ENCODE peak calls at places on chromosomes 12 and 14, in eight cellular contexts. V, K, D, W, O, N, H and P are unnamed samples.

GRCh38 chr14:77730976-77731497 is 23.1 kb downstream of the SLIRP start:
- DNase-seq in D (no peak), K (no peak), V (no peak), H (no peak), W (no peak), N (no peak), O (peak; percentile 45), P (no peak)

GRCh38 chr12:13000935-13001724 is 1.1 kb upstream of the HEBP1 start:
- DNase-seq in H (peak; percentile 47), W (no peak), N (peak; percentile 46), D (no peak), O (peak; percentile 48), V (peak; percentile 31), K (no peak), P (peak; percentile 92)

GRCh38 chr12:138171-138897 is 71.8 kb downstream of the IQSEC3 start:
- DNase-seq in O (no peak), W (no peak), N (no peak), K (no peak), D (no peak), H (no peak), V (no peak), P (no peak)

GRCh38 chr14:94636744-94637412 is 24.7 kb downstream of the SERPINA3 start:
- DNase-seq in O (no peak), H (no peak), W (no peak), D (no peak), V (no peak), K (no peak), N (no peak), P (no peak)

GRCh38 chr12:1574863-1575254 is 19.5 kb downstream of the FBXL14 start:
- DNase-seq in N (no peak), V (no peak), K (no peak), H (no peak), O (no peak), W (no peak), D (no peak), P (no peak)

GRCh38 chr12:131140697-131141096 is 187.0 kb downstream of the ADGRD1 start:
- DNase-seq in V (no peak), O (no peak), K (no peak), D (no peak), W (no peak), N (no peak), H (no peak), P (no peak)

GRCh38 chr14:59175404-59175803 is 13.1 kb upstream of the DAAM1 start:
- DNase-seq in N (no peak), W (no peak), D (no peak), O (no peak), V (no peak), H (no peak), K (no peak), P (no peak)

GRCh38 chr12:6554990-6555691 is 701 bp downstream of the IFFO1 start:
- DNase-seq in H (no peak), W (no peak), K (no peak), D (no peak), O (no peak), V (no peak), N (no peak), P (peak; percentile 85)

GRCh38 chr12:57340104-57340503 is 89.1 kb upstream of the STAC3 start:
- DNase-seq in K (no peak), V (no peak), D (no peak), N (peak; percentile 19), H (no peak), O (peak; percentile 75), W (peak; percentile 33), P (no peak)

GRCh38 chr12:6569786-6570185 is 1.7 kb upstream of the NOP2 start:
- DNase-seq in W (no peak), V (no peak), K (no peak), O (no peak), N (no peak), D (no peak), H (no peak), P (no peak)

GRCh38 chr14:76698631-76699030 is 62.6 kb upstream of the VASH1 start:
- DNase-seq in D (no peak), V (no peak), N (no peak), W (no peak), O (no peak), K (no peak), H (no peak), P (no peak)

GRCh38 chr12:77777274-77777673 is 53.4 kb upstream of the NAV3 start:
- DNase-seq in N (no peak), O (peak; percentile 14), K (no peak), V (no peak), H (no peak), W (no peak), D (no peak), P (no peak)

GRCh38 chr12:29895966-29896365 is 112.2 kb upstream of the TMTC1 start:
- DNase-seq in O (no peak), W (no peak), D (no peak), V (no peak), N (no peak), H (no peak), K (no peak), P (no peak)

GRCh38 chr12:96886998-96887677 is 19.9 kb upstream of the NEDD1 start:
- DNase-seq in O (peak; percentile 75), D (no peak), H (no peak), V (no peak), N (no peak), K (no peak), W (no peak), P (no peak)

GRCh38 chr12:6465467-6466183 is 4.9 kb downstream of the VAMP1 start:
- DNase-seq in H (peak; percentile 71), N (peak; percentile 39), O (peak; percentile 85), K (no peak), V (no peak), W (no peak), D (no peak), P (no peak)

GRCh38 chr14:26276757-26277156 is 321.1 kb downstream of the NOVA1 start:
- DNase-seq in H (peak; percentile 7), O (no peak), V (no peak), K (no peak), D (no peak), W (no peak), N (no peak), P (no peak)

GRCh38 chr12:103548622-103549601 is 38.2 kb upstream of the STAB2 start:
- DNase-seq in H (peak; percentile 95), O (peak; percentile 75), N (peak; percentile 66), D (no peak), V (peak; percentile 50), K (no peak), W (no peak), P (no peak)

GRCh38 chr12:102990419-102990818 is 32.9 kb downstream of the ASCL1 start:
- DNase-seq in D (no peak), W (no peak), K (no peak), V (no peak), N (no peak), O (no peak), H (no peak), P (no peak)

GRCh38 chr12:116924558-116925453 is 14.1 kb downstream of the FBXW8 start:
- DNase-seq in D (no peak), K (peak; percentile 69), H (peak; percentile 97), W (no peak), V (no peak), O (peak; percentile 64), N (no peak), P (no peak)

GRCh38 chr12:3244219-3244750 is 167.1 kb downstream of the TSPAN9 start:
- DNase-seq in W (no peak), H (no peak), K (no peak), O (no peak), N (no peak), V (no peak), D (no peak), P (no peak)

GRCh38 chr12:3247596-3248270 is 170.6 kb downstream of the TSPAN9 start:
- DNase-seq in K (no peak), D (no peak), H (no peak), O (no peak), W (no peak), V (no peak), N (no peak), P (no peak)

GRCh38 chr12:3243376-3244084 is 166.4 kb downstream of the TSPAN9 start:
- DNase-seq in V (no peak), W (no peak), N (no peak), H (no peak), D (no peak), K (no peak), O (no peak), P (no peak)

GRCh38 chr12:3247077-3247476 is 169.9 kb downstream of the TSPAN9 start:
- DNase-seq in H (no peak), V (no peak), O (no peak), D (no peak), K (no peak), W (no peak), N (no peak), P (no peak)

DNA sequence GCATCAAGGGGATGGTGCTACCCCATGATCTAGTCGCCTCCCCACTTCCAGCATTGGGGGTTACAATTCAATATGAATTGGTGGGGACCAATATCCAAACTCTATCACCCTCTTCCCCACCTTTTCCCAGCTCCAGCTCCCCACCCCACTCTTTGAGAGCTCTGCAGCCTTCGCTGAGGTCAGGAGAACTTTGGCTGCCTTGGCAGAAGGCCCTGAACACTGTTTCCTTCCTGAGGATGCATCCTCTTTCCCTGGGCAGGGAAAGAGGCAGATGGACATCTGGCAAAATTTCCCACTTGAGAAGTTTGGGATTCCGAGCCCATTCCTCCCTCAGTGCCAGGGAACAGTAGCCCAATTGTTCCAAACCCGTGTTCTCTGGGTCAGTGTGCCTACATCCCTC is 169.1 kb downstream of the TSPAN9 start:
- DNase-seq in K (no peak), D (no peak), H (no peak), W (no peak), N (no peak), O (no peak), V (no peak), P (no peak)
- H3K27ac ChIP-seq in K (no peak overlapping the region), D (no peak overlapping the region), H (no peak overlapping the region), W (no peak overlapping the region), N (no peak overlapping the region), O (no peak overlapping the region), V (no peak overlapping the region), P (no peak overlapping the region)

GRCh38 chr12:49297695-49298060 is 2.7 kb downstream of the PRPH start:
- DNase-seq in W (no peak), H (no peak), O (no peak), K (no peak), V (no peak), N (no peak), D (no peak), P (peak; percentile 47)
- H3K27ac ChIP-seq in W (no peak overlapping the region), H (no peak overlapping the region), O (no peak overlapping the region), K (no peak overlapping the region), V (no peak overlapping the region), N (no peak overlapping the region), D (no peak overlapping the region), P (no peak overlapping the region)

GRCh38 chr12:5244513-5244972 is 187.4 kb upstream of the NTF3 start:
- DNase-seq in H (no peak), O (no peak), W (no peak), K (no peak), N (peak; percentile 16), V (no peak), D (no peak), P (no peak)
- H3K27ac ChIP-seq in H (no peak overlapping the region), O (no peak overlapping the region), W (no peak overlapping the region), K (no peak overlapping the region), N (no peak overlapping the region), V (no peak overlapping the region), D (no peak overlapping the region), P (no peak overlapping the region)

DNA sequence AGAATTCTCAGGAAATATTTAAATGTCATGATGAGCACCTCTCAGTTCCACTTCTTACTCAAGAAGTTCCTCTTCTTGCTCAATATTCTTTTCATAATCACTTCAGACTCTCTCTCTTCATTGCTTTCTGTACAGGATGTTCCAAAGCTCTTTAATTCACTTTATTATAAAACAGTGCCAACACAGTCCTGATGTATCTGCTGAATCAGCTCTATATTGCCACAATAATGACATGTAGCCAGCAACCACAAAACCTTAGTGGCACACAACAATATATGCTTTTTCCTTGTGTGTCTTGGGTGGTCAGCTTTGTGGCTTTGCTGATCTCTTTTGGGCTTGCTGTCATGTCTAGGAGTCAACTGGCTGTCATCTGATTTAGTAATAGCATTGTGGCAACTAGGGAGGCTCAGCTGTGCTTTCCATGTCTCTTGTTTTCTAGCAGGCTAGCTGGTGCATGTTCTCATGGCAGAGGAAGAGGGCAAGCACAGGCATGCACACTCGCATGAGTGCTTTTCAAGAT is 52.8 kb upstream of the SLC2A13 start:
- DNase-seq in W (no peak), K (peak; percentile 91), O (no peak), N (no peak), D (no peak), H (no peak), V (no peak), P (no peak)
- H3K27ac ChIP-seq in W (no peak overlapping the region), K (peak overlapping the region; percentile 87), O (no peak overlapping the region), N (no peak overlapping the region), D (no peak overlapping the region), H (no peak overlapping the region), V (no peak overlapping the region), P (peak overlapping the region; percentile 81)